ENCODE peak calls at places on chromosomes 11 and 22, in seven cellular contexts. E is thoracic aorta, Z is glutamatergic neuron, R is Calu3, O is GM12865, N is mucosa of descending colon, J is ascending aorta. W is an unnamed sample.
A peak's percentile ranks its signal among the peaks of the same experiment; 100 is the strongest.

GRCh38 chr22:46614070-46614931 is 5.9 kb upstream of the GRAMD4 start:
- DNase-seq in E (no peak), J (no peak), N (peak; percentile 18), R (no peak), Z (no peak), O (peak; percentile 82), W (peak; percentile 59)

GRCh38 chr11:12494699-12495098 is 117.3 kb downstream of the PARVA start:
- DNase-seq in N (no peak), R (no peak), J (no peak), O (no peak), E (no peak), Z (no peak), W (no peak)

GRCh38 chr11:203945-204586 is 3.1 kb downstream of the BET1L start:
- DNase-seq in Z (no peak), R (no peak), O (peak; percentile 1), J (peak; percentile 61), E (no peak), N (no peak), W (no peak)

GRCh38 chr11:57335343-57336110 is at the start of gene SSRP1:
- DNase-seq in Z (peak; percentile 85), R (peak; percentile 81), E (peak; percentile 53), N (peak; percentile 90), O (peak; percentile 94), J (peak; percentile 93), W (peak; percentile 92)

GRCh38 chr11:120183701-120184141 is 27.1 kb upstream of the OAF start:
- DNase-seq in E (no peak), J (peak; percentile 50), N (peak; percentile 16), O (no peak), R (no peak), Z (no peak), W (no peak)

GRCh38 chr11:126512251-126512650 is 156.8 kb downstream of the ST3GAL4 start:
- DNase-seq in E (no peak), Z (no peak), O (no peak), N (no peak), J (no peak), R (no peak), W (no peak)

GRCh38 chr11:18704698-18705097 is 6.1 kb downstream of the TMEM86A start:
- DNase-seq in O (no peak), R (no peak), E (no peak), N (no peak), Z (no peak), J (no peak), W (no peak)

GRCh38 chr11:34523053-34523452 is 9.5 kb upstream of the ELF5 start:
- DNase-seq in Z (no peak), J (no peak), O (no peak), E (no peak), N (no peak), R (no peak), W (no peak)

GRCh38 chr11:5719703-5720495 is 16.3 kb upstream of the OR56B1 start:
- DNase-seq in N (no peak), O (no peak), E (no peak), Z (no peak), J (no peak), R (no peak), W (no peak)

GRCh38 chr11:125262194-125262824 is 97.8 kb downstream of the PKNOX2 start:
- DNase-seq in J (no peak), O (no peak), R (no peak), Z (no peak), E (no peak), N (no peak), W (no peak)

GRCh38 chr11:2780850-2781412 is 81.1 kb upstream of the KCNQ1OT1 start:
- DNase-seq in J (no peak), E (no peak), R (no peak), O (no peak), N (peak; percentile 0), Z (no peak), W (no peak)

GRCh38 chr11:128437137-128437536 is 150.2 kb downstream of the ETS1 start:
- DNase-seq in E (no peak), Z (no peak), N (no peak), O (no peak), J (peak; percentile 65), R (no peak), W (no peak)

DNA sequence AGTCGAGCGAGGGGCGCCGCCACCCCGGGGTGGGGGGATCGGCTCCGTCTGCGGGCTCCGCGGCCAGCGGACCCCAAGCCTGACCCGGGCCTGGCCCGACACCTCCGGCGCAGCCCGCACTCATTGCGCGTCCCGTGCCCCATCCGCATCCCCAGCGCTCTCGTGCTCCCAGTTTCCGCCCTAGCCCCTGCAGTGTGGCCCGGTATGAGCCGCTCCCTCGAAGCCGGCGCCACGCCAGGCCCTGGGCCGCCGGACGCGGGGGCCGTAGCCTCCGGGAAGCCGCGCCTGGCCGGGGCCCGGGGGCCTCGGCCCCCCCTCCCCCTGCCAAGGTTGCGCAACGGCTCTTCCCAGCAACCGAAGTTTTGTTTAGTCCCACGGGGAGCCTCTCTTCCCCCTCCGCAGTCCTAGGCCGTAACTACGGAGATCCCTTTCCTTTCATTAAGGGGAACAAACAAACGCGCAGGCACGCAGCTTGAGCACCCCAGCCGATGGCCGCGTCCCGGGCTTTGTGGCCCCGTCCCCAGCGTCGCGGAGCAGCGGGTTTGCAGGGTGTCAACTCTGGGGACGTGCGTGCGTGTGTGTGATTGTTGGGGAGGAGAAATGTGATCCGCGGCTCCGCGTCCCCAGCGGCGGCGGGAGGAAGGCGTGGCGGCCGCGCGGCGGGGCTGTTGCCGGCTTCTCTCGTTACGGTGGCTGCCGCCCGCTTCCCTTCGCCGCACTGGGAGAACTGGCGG is 883 bp downstream of the HIPK3 start:
- DNase-seq in N (peak; percentile 79), O (peak; percentile 85), Z (peak; percentile 84), R (peak; percentile 79), E (peak; percentile 40), J (peak; percentile 94), W (peak; percentile 69)
- TF ChIP-seq CTCF in N (no peak), O (peak; percentile 34), Z (no peak), R (no peak), E (peak; percentile 47), J (peak; percentile 42), W (peak; percentile 26)

GRCh38 chr22:37638351-37639069 is 959 bp upstream of the SH3BP1 start:
- DNase-seq in N (peak; percentile 80), Z (no peak), O (peak; percentile 61), E (no peak), J (no peak), R (no peak), W (no peak)

GRCh38 chr22:37635157-37635556 is 4.3 kb upstream of the SH3BP1 start:
- DNase-seq in N (no peak), O (no peak), E (no peak), Z (no peak), J (no peak), R (no peak), W (no peak)

GRCh38 chr22:37634505-37635002 is 4.9 kb upstream of the SH3BP1 start:
- DNase-seq in E (no peak), Z (no peak), N (no peak), O (peak; percentile 59), R (no peak), J (no peak), W (no peak)

GRCh38 chr22:37636949-37637273 is 2.6 kb upstream of the SH3BP1 start:
- DNase-seq in E (no peak), N (no peak), O (no peak), Z (no peak), R (no peak), J (no peak), W (no peak)

GRCh38 chr22:37636186-37636948 is 3.1 kb upstream of the SH3BP1 start:
- DNase-seq in N (no peak), Z (no peak), O (peak; percentile 57), R (no peak), J (no peak), E (no peak), W (no peak)
- TF ChIP-seq CTCF in N (no peak), Z (no peak), O (peak; percentile 22), R (no peak), J (no peak), E (no peak), W (no peak)

DNA sequence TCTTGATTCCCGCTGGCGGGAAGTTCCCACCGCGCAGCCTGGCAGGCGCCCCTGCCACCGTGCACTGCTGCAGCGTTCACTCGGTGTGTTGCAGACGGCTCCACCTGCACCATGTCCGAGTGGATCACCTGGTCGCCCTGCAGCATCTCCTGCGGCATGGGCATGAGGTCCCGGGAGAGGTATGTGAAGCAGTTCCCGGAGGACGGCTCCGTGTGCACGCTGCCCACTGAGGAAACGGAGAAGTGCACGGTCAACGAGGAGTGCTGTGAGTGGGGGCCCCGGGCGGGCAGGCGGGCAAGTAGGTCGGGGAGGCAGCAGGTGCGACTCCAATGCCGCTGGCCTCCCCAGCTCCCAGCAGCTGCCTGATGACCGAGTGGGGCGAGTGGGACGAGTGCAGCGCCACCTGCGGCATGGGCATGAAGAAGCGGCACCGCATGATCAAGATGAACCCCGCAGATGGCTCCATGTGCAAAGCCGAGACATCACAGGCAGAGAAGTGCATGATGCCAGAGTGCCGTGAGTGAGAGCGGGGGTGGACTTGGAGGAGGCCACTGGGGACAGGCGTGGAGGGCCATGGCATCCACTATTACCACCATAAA is 99.7 kb downstream of the RRAS2 start:
- DNase-seq in J (no peak), O (no peak), R (no peak), E (no peak), Z (no peak), N (no peak), W (no peak)
- TF ChIP-seq CTCF in J (no peak), O (no peak), R (no peak), E (no peak), Z (no peak), N (no peak), W (no peak)

DNA sequence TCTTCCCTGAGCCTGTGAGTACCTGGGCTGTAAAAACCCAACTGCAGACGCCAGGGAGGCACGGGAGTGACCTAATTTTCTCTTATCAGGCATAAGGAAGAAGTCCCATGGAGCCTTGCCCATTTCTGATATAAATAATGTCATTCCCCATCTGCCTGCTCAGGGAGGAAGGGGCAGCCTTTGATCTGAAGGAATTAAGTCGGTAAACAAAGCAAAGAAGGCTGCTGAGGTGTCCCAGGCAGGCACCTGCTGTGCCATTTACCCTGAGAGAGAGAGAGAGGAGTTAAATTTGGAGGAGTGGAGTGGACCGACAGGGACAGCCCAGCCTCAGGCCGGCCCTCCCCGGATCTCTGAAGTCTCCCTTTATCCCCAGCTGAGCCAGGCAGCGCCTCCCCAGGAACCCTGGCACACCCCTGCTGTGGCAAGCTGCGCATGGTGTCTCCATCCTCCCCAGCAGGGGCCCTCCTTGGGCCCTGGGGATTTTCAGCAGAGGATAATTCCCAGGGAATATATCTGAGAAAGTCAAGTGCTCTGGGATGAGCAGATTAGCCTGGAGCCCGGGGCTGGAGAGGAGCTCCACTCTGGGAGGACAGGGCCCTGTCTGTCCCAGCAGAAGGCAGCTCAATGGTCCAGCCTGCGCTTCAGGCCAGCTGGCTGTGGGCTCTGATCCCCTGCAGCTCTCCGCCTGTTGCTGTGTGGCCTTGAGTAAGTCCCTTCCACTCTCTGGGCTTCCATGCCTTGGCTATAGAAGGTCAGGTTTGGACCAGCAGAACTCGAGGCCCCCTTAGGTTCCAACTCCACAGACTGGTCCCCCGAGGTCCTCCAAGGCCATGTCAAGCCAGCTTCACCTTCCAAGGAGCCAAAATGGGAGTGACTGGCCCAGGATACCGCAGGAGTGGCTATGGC is 17.5 kb upstream of the CABP7 start:
- DNase-seq in O (no peak), Z (no peak), J (no peak), R (peak; percentile 29), E (no peak), N (peak; percentile 45), W (no peak)
- TF ChIP-seq CTCF in O (no peak), Z (no peak), J (no peak), R (no peak), E (no peak), N (no peak), W (no peak)

W was measured in GM10248.